ENCODE peak calls at places on chromosomes 12 and 14, in eight cellular contexts. One of them, this sample, is unnamed.

GRCh38 chr12:126772171-126772864 is 1494.7 kb upstream of the TMEM132C start:
- DNase-seq in fibroblast of lung: peak
- DNase-seq in right atrium auricular region: no peak
- DNase-seq in heart left ventricle: no peak
- DNase-seq in A549: peak
- DNase-seq in uterus: no peak
- DNase-seq in RWPE2: no peak
- DNase-seq in colonic mucosa: no peak
- DNase-seq in this sample: no peak

GRCh38 chr12:32455607-32456063 is 56.3 kb downstream of the FGD4 start:
- DNase-seq in right atrium auricular region: no peak
- DNase-seq in A549: peak
- DNase-seq in fibroblast of lung: peak
- DNase-seq in heart left ventricle: no peak
- DNase-seq in colonic mucosa: peak
- DNase-seq in RWPE2: no peak
- DNase-seq in uterus: no peak
- DNase-seq in this sample: peak

GRCh38 chr14:50542941-50543418 is 10.6 kb upstream of the MAP4K5 start:
- DNase-seq in uterus: no peak
- DNase-seq in fibroblast of lung: peak
- DNase-seq in RWPE2: no peak
- DNase-seq in colonic mucosa: peak
- DNase-seq in right atrium auricular region: no peak
- DNase-seq in heart left ventricle: no peak
- DNase-seq in A549: peak
- DNase-seq in this sample: no peak

GRCh38 chr14:89187501-89187900 is 229.5 kb downstream of the FOXN3 start:
- DNase-seq in uterus: no peak
- DNase-seq in heart left ventricle: no peak
- DNase-seq in right atrium auricular region: no peak
- DNase-seq in fibroblast of lung: peak
- DNase-seq in A549: no peak
- DNase-seq in colonic mucosa: no peak
- DNase-seq in RWPE2: no peak
- DNase-seq in this sample: no peak

GRCh38 chr12:111068281-111068680 is 147.9 kb upstream of the MYL2 start:
- DNase-seq in heart left ventricle: no peak
- DNase-seq in right atrium auricular region: no peak
- DNase-seq in uterus: no peak
- DNase-seq in A549: no peak
- DNase-seq in fibroblast of lung: no peak
- DNase-seq in RWPE2: no peak
- DNase-seq in colonic mucosa: no peak
- DNase-seq in this sample: no peak

GRCh38 chr14:58560208-58560607 is 77.6 kb upstream of the DACT1 start:
- DNase-seq in A549: no peak
- DNase-seq in uterus: no peak
- DNase-seq in right atrium auricular region: no peak
- DNase-seq in fibroblast of lung: peak
- DNase-seq in RWPE2: no peak
- DNase-seq in heart left ventricle: no peak
- DNase-seq in colonic mucosa: no peak
- DNase-seq in this sample: no peak

GRCh38 chr14:54166049-54166950 is 209.7 kb upstream of the BMP4 start:
- DNase-seq in A549: no peak
- DNase-seq in right atrium auricular region: no peak
- DNase-seq in uterus: no peak
- DNase-seq in RWPE2: no peak
- DNase-seq in fibroblast of lung: no peak
- DNase-seq in heart left ventricle: no peak
- DNase-seq in colonic mucosa: no peak
- DNase-seq in this sample: no peak

GRCh38 chr14:31921741-31922140 is 155.4 kb upstream of the ARHGAP5 start:
- DNase-seq in A549: no peak
- DNase-seq in RWPE2: no peak
- DNase-seq in heart left ventricle: no peak
- DNase-seq in right atrium auricular region: no peak
- DNase-seq in fibroblast of lung: no peak
- DNase-seq in uterus: no peak
- DNase-seq in colonic mucosa: no peak
- DNase-seq in this sample: no peak

GRCh38 chr12:47014474-47014873 is 64.9 kb upstream of the PCED1B start:
- DNase-seq in colonic mucosa: no peak
- DNase-seq in fibroblast of lung: peak
- DNase-seq in A549: no peak
- DNase-seq in uterus: no peak
- DNase-seq in heart left ventricle: no peak
- DNase-seq in RWPE2: no peak
- DNase-seq in right atrium auricular region: no peak
- DNase-seq in this sample: peak

GRCh38 chr14:105090493-105091334 is 25.5 kb upstream of the GPR132 start:
- DNase-seq in A549: peak
- DNase-seq in uterus: peak
- DNase-seq in fibroblast of lung: peak
- DNase-seq in colonic mucosa: peak
- DNase-seq in right atrium auricular region: peak
- DNase-seq in heart left ventricle: peak
- DNase-seq in RWPE2: peak
- DNase-seq in this sample: no peak

GRCh38 chr14:52049721-52050588 is 18.9 kb downstream of the NID2 start:
- DNase-seq in right atrium auricular region: no peak
- DNase-seq in uterus: no peak
- DNase-seq in heart left ventricle: no peak
- DNase-seq in RWPE2: no peak
- DNase-seq in fibroblast of lung: no peak
- DNase-seq in colonic mucosa: peak
- DNase-seq in A549: no peak
- DNase-seq in this sample: no peak

GRCh38 chr12:106245767-106246166 is 2.1 kb downstream of the CKAP4 start:
- DNase-seq in A549: peak
- DNase-seq in right atrium auricular region: peak
- DNase-seq in uterus: peak
- DNase-seq in RWPE2: no peak
- DNase-seq in heart left ventricle: no peak
- DNase-seq in colonic mucosa: peak
- DNase-seq in fibroblast of lung: peak
- DNase-seq in this sample: no peak

GRCh38 chr14:104708606-104709268 is 15.3 kb upstream of the ADSS1 start:
- DNase-seq in colonic mucosa: peak
- DNase-seq in uterus: peak
- DNase-seq in fibroblast of lung: no peak
- DNase-seq in right atrium auricular region: no peak
- DNase-seq in RWPE2: no peak
- DNase-seq in A549: peak
- DNase-seq in heart left ventricle: peak
- DNase-seq in this sample: no peak

GRCh38 chr12:67426067-67426466 is 156.9 kb downstream of the CAND1 start:
- DNase-seq in RWPE2: no peak
- DNase-seq in right atrium auricular region: no peak
- DNase-seq in A549: no peak
- DNase-seq in heart left ventricle: no peak
- DNase-seq in fibroblast of lung: peak
- DNase-seq in colonic mucosa: peak
- DNase-seq in uterus: no peak
- DNase-seq in this sample: peak

GRCh38 chr14:93906341-93907329 is 20.5 kb upstream of the FAM181A start:
- DNase-seq in fibroblast of lung: peak
- DNase-seq in RWPE2: peak
- DNase-seq in colonic mucosa: peak
- DNase-seq in right atrium auricular region: no peak
- DNase-seq in A549: peak
- DNase-seq in heart left ventricle: no peak
- DNase-seq in uterus: peak
- DNase-seq in this sample: no peak

GRCh38 chr14:44700184-44700583 is 193.1 kb upstream of the FSCB start:
- DNase-seq in heart left ventricle: no peak
- DNase-seq in RWPE2: no peak
- DNase-seq in uterus: no peak
- DNase-seq in fibroblast of lung: peak
- DNase-seq in A549: no peak
- DNase-seq in right atrium auricular region: no peak
- DNase-seq in colonic mucosa: no peak
- DNase-seq in this sample: peak

GRCh38 chr14:69260246-69260978 is 454 bp downstream of the GALNT16 start:
- DNase-seq in colonic mucosa: no peak
- DNase-seq in A549: no peak
- DNase-seq in uterus: no peak
- DNase-seq in RWPE2: no peak
- DNase-seq in heart left ventricle: no peak
- DNase-seq in fibroblast of lung: peak
- DNase-seq in right atrium auricular region: no peak
- DNase-seq in this sample: no peak

GRCh38 chr14:106044949-106045596 is 518.7 kb downstream of the TMEM121 start:
- DNase-seq in uterus: no peak
- DNase-seq in colonic mucosa: peak
- DNase-seq in right atrium auricular region: no peak
- DNase-seq in heart left ventricle: peak
- DNase-seq in fibroblast of lung: no peak
- DNase-seq in RWPE2: no peak
- DNase-seq in A549: peak
- DNase-seq in this sample: no peak

GRCh38 chr12:116278667-116279066 is 1.2 kb upstream of the MED13L start:
- DNase-seq in RWPE2: no peak
- DNase-seq in A549: no peak
- DNase-seq in colonic mucosa: no peak
- DNase-seq in right atrium auricular region: no peak
- DNase-seq in uterus: no peak
- DNase-seq in heart left ventricle: peak
- DNase-seq in fibroblast of lung: no peak
- DNase-seq in this sample: no peak

GRCh38 chr12:116274552-116275375 is 2.7 kb downstream of the MED13L start:
- DNase-seq in RWPE2: no peak
- DNase-seq in heart left ventricle: no peak
- DNase-seq in right atrium auricular region: no peak
- DNase-seq in fibroblast of lung: no peak
- DNase-seq in A549: no peak
- DNase-seq in uterus: no peak
- DNase-seq in colonic mucosa: no peak
- DNase-seq in this sample: no peak

GRCh38 chr12:116277393-116278258 is at the start of gene MED13L:
- DNase-seq in heart left ventricle: peak
- DNase-seq in A549: peak
- DNase-seq in right atrium auricular region: peak
- DNase-seq in colonic mucosa: peak
- DNase-seq in RWPE2: peak
- DNase-seq in fibroblast of lung: peak
- DNase-seq in uterus: peak
- DNase-seq in this sample: peak

GRCh38 chr12:116278259-116278595 is 734 bp upstream of the MED13L start:
- DNase-seq in heart left ventricle: no peak
- DNase-seq in RWPE2: no peak
- DNase-seq in fibroblast of lung: no peak
- DNase-seq in right atrium auricular region: no peak
- DNase-seq in uterus: no peak
- DNase-seq in A549: no peak
- DNase-seq in colonic mucosa: no peak
- DNase-seq in this sample: no peak

GRCh38 chr12:116276433-116277216 is 868 bp downstream of the MED13L start:
- DNase-seq in heart left ventricle: peak
- DNase-seq in uterus: peak
- DNase-seq in colonic mucosa: peak
- DNase-seq in fibroblast of lung: peak
- DNase-seq in right atrium auricular region: peak
- DNase-seq in RWPE2: no peak
- DNase-seq in A549: peak
- DNase-seq in this sample: no peak
- TF ChIP-seq CTCF in heart left ventricle: no peak
- TF ChIP-seq CTCF in uterus: no peak
- TF ChIP-seq CTCF in colonic mucosa: no peak
- TF ChIP-seq CTCF in fibroblast of lung: peak
- TF ChIP-seq CTCF in right atrium auricular region: no peak
- TF ChIP-seq CTCF in RWPE2: peak
- TF ChIP-seq CTCF in A549: no peak
- TF ChIP-seq CTCF in this sample: peak

DNA sequence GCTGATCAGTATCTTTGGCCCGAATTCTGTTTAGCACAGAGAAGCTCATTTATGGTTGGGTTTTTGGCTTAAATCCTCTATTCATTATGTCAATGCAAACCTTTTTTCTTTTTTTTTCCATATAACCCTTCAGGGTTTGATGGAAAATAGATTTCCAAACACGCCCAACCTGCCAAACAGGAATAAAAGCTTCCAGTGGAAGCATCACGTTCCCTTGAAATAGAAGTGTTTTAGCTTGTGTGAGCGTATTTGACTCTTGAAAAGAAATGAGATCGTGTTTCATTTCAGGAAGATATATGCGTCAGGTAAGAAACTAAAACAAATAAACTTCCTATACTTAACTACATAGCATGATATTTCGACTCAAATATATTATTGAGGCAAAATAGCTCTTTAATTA is at the start of gene PIK3C2G:
- DNase-seq in RWPE2: no peak
- DNase-seq in A549: no peak
- DNase-seq in fibroblast of lung: no peak
- DNase-seq in colonic mucosa: no peak
- DNase-seq in right atrium auricular region: no peak
- DNase-seq in heart left ventricle: no peak
- DNase-seq in uterus: no peak
- DNase-seq in this sample: no peak
- H3K27ac ChIP-seq in RWPE2: no peak
- H3K27ac ChIP-seq in A549: no peak
- H3K27ac ChIP-seq in fibroblast of lung: no peak
- H3K27ac ChIP-seq in colonic mucosa: no peak
- H3K27ac ChIP-seq in right atrium auricular region: no peak
- H3K27ac ChIP-seq in heart left ventricle: no peak
- H3K27ac ChIP-seq in uterus: no peak
- H3K27ac ChIP-seq in this sample: no peak

GRCh38 chr12:110015132-110015531 is 15.9 kb downstream of the ANKRD13A start:
- DNase-seq in right atrium auricular region: no peak
- DNase-seq in uterus: no peak
- DNase-seq in heart left ventricle: no peak
- DNase-seq in A549: no peak
- DNase-seq in fibroblast of lung: no peak
- DNase-seq in colonic mucosa: no peak
- DNase-seq in RWPE2: no peak
- DNase-seq in this sample: no peak
- H3K4me3 ChIP-seq in right atrium auricular region: no peak
- H3K4me3 ChIP-seq in uterus: no peak
- H3K4me3 ChIP-seq in heart left ventricle: no peak
- H3K4me3 ChIP-seq in A549: no peak
- H3K4me3 ChIP-seq in fibroblast of lung: no peak
- H3K4me3 ChIP-seq in colonic mucosa: no peak
- H3K4me3 ChIP-seq in RWPE2: no peak
- H3K4me3 ChIP-seq in this sample: no peak

DNA sequence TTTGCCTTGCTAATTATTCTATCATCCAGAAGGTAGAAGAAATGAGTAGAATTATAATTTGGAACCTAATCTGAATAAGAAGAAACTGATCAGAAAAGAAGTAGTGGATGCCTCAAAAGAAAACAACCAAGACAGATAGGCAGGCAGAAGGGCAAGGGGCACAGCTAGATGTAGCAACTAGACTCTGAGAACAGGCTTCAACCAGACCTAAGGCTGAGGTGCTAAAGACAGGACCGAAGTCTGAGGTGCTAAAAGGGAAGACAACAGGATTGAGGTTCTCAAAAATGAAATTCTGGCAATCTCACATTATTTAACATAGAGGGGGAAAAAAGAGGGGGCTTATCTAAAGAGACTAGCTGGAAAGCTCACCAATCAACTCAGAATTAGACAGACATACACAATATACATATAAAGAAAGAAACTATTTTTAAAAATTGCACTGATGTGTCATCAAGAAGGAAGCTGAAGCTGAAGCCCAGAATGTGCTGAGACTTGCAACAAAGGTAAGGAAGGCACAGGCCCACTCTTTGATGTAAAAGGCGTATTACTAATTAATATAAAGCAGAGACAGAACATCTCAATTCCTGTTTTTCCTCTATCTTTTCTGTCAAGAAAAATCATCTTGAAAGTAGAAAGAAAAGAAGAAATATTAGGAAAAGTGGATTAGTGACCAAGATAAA is 43.8 kb upstream of the CSRNP2 start:
- DNase-seq in A549: no peak
- DNase-seq in heart left ventricle: no peak
- DNase-seq in colonic mucosa: no peak
- DNase-seq in RWPE2: no peak
- DNase-seq in uterus: no peak
- DNase-seq in right atrium auricular region: no peak
- DNase-seq in fibroblast of lung: peak
- DNase-seq in this sample: no peak
- TF ChIP-seq CTCF in A549: no peak
- TF ChIP-seq CTCF in heart left ventricle: no peak
- TF ChIP-seq CTCF in colonic mucosa: no peak
- TF ChIP-seq CTCF in RWPE2: no peak
- TF ChIP-seq CTCF in uterus: no peak
- TF ChIP-seq CTCF in right atrium auricular region: no peak
- TF ChIP-seq CTCF in fibroblast of lung: no peak
- TF ChIP-seq CTCF in this sample: no peak